ENCODE peak calls at places on chromosome 1, in nine cellular contexts. O is psoas muscle; U is stimulated activated CD8-positive, alpha-beta memory T cell treated with anti-CD3 and anti-CD28 coated beads, Interleukin-4, amount 100 ng/mL, for 48 hours; V is NCI-H748 treated with DMSO at 0.1 percent for 48 hours; G is SJSA1; B is Calu3; I is aorta; S is C1 segment of cervical spinal cord; L is RCC 7860. R is an unnamed sample.

GRCh38 chr1:153540394-153541361 is at the start of gene S100A5:
- DNase-seq in B (no peak), V (no peak), U (peak; percentile 65), O (no peak), L (peak; percentile 69), I (no peak), G (no peak), S (no peak), R (peak; percentile 68)

GRCh38 chr1:221217029-221217428 is 337.8 kb downstream of the HLX start:
- DNase-seq in G (no peak), U (no peak), I (no peak), S (no peak), O (no peak), L (no peak), V (no peak), B (no peak), R (no peak)

GRCh38 chr1:111236806-111237205 is 9.3 kb downstream of the CHI3L2 start:
- DNase-seq in G (no peak), B (peak; percentile 22), I (no peak), V (no peak), U (no peak), O (no peak), S (no peak), L (no peak), R (no peak)

GRCh38 chr1:203291201-203292096 is 13.9 kb upstream of the BTG2 start:
- DNase-seq in V (peak; percentile 69), G (no peak), L (no peak), B (no peak), S (peak; percentile 59), O (no peak), I (peak; percentile 73), U (no peak), R (no peak)

GRCh38 chr1:209607102-209607794 is 23.7 kb downstream of the CAMK1G start:
- DNase-seq in B (peak; percentile 36), V (no peak), O (no peak), G (peak; percentile 15), L (peak; percentile 91), U (peak; percentile 34), I (no peak), S (no peak), R (no peak)

GRCh38 chr1:234882898-234883297 is 245.7 kb downstream of the TOMM20 start:
- DNase-seq in O (no peak), V (no peak), S (no peak), U (no peak), I (peak; percentile 33), G (no peak), L (no peak), B (no peak), R (no peak)

GRCh38 chr1:3551290-3551678 is 60.0 kb downstream of the MEGF6 start:
- DNase-seq in U (no peak), B (no peak), L (no peak), I (peak; percentile 85), V (no peak), O (no peak), G (no peak), S (no peak), R (no peak)

GRCh38 chr1:219345953-219346352 is 172.3 kb downstream of the LYPLAL1 start:
- DNase-seq in B (no peak), U (no peak), L (no peak), S (no peak), I (no peak), G (no peak), V (no peak), O (no peak), R (no peak)

GRCh38 chr1:219676012-219676770 is 63.3 kb upstream of the ZC3H11B start:
- DNase-seq in O (no peak), L (no peak), S (no peak), B (no peak), G (no peak), U (no peak), I (no peak), V (no peak), R (no peak)

GRCh38 chr1:94926365-94926914 is 470 bp downstream of the CNN3 start:
- DNase-seq in L (no peak), I (peak; percentile 87), S (peak; percentile 66), G (peak; percentile 83), O (peak; percentile 60), V (peak; percentile 3), B (peak; percentile 78), U (peak; percentile 33), R (peak; percentile 15)

GRCh38 chr1:93817819-93818569 is 61.0 kb downstream of the DNTTIP2 start:
- DNase-seq in S (no peak), B (no peak), G (no peak), L (no peak), U (peak; percentile 32), O (no peak), I (no peak), V (no peak), R (peak; percentile 13)

GRCh38 chr1:117093870-117094621 is 27.5 kb downstream of the TRIM45 start:
- DNase-seq in L (peak; percentile 46), V (no peak), I (no peak), O (no peak), G (peak; percentile 79), B (peak; percentile 1), U (peak; percentile 35), S (no peak), R (peak; percentile 30)

GRCh38 chr1:15603050-15603965 is 13.9 kb upstream of the DDI2 start:
- DNase-seq in V (peak; percentile 78), G (peak; percentile 69), I (peak; percentile 99), B (peak; percentile 88), L (peak; percentile 87), O (peak; percentile 98), S (peak; percentile 94), U (peak; percentile 94), R (peak; percentile 94)

GRCh38 chr1:21021311-21021710 is 155.4 kb downstream of the EIF4G3 start:
- DNase-seq in G (peak; percentile 8), V (no peak), U (no peak), I (no peak), O (no peak), L (no peak), B (no peak), S (no peak), R (no peak)

GRCh38 chr1:187270256-187270655 is 441.5 kb downstream of the PLA2G4A start:
- DNase-seq in I (no peak), G (no peak), U (no peak), L (no peak), O (no peak), S (no peak), B (no peak), V (no peak), R (no peak)

GRCh38 chr1:218377143-218377660 is 32.1 kb downstream of the TGFB2 start:
- DNase-seq in U (peak; percentile 77), G (peak; percentile 97), B (peak; percentile 83), V (no peak), S (no peak), L (peak; percentile 96), O (no peak), I (no peak), R (peak; percentile 13)

GRCh38 chr1:161702250-161702649 is 4.8 kb upstream of the FCRLA start:
- DNase-seq in L (peak; percentile 83), V (peak; percentile 58), B (peak; percentile 60), I (no peak), S (no peak), G (no peak), U (no peak), O (no peak), R (no peak)

GRCh38 chr1:202189012-202189790 is 4.4 kb upstream of the LGR6 start:
- DNase-seq in S (peak; percentile 51), U (peak; percentile 93), L (no peak), B (peak; percentile 92), G (peak; percentile 54), V (no peak), I (peak; percentile 95), O (peak; percentile 79), R (peak; percentile 76)

GRCh38 chr1:54249798-54250497 is 50.0 kb downstream of the MRPL37 start:
- DNase-seq in G (peak; percentile 79), I (no peak), O (no peak), V (no peak), U (no peak), S (no peak), B (peak; percentile 18), L (peak; percentile 89), R (no peak)

GRCh38 chr1:156245451-156246232 is 2.2 kb downstream of the PAQR6 start:
- DNase-seq in O (peak; percentile 30), U (peak; percentile 55), B (peak; percentile 24), I (no peak), V (peak; percentile 38), L (no peak), G (no peak), S (no peak), R (peak; percentile 14)

GRCh38 chr1:4034318-4034887 is 134.3 kb upstream of the C1orf174 start:
- DNase-seq in I (no peak), G (no peak), S (no peak), O (no peak), L (no peak), U (no peak), B (no peak), V (no peak), R (no peak)

GRCh38 chr1:4305526-4306301 is 348.7 kb upstream of the AJAP1 start:
- DNase-seq in I (no peak), V (no peak), U (no peak), G (no peak), B (no peak), L (peak; percentile 9), S (no peak), O (no peak), R (no peak)

GRCh38 chr1:111813440-111814304 is 58.0 kb downstream of the DDX20 start:
- DNase-seq in I (no peak), S (no peak), B (peak; percentile 6), G (no peak), O (no peak), V (no peak), L (no peak), U (no peak), R (no peak)

GRCh38 chr1:80181418-80181817 is 1174.9 kb upstream of the ADGRL4 start:
- DNase-seq in G (no peak), B (no peak), U (no peak), O (no peak), L (no peak), S (no peak), V (no peak), I (no peak), R (no peak)

GRCh38 chr1:231666220-231666956 is 39.8 kb downstream of the DISC1 start:
- DNase-seq in U (no peak), I (no peak), B (no peak), O (no peak), G (no peak), S (no peak), V (no peak), L (no peak), R (no peak)

GRCh38 chr1:53614231-53615021 is 124.5 kb downstream of the GLIS1 start:
- DNase-seq in L (no peak), B (no peak), G (no peak), I (peak; percentile 55), O (no peak), S (no peak), U (no peak), V (no peak), R (no peak)

GRCh38 chr1:205446828-205447227 is 9.0 kb downstream of the BLACAT1 start:
- DNase-seq in U (no peak), L (no peak), B (no peak), S (no peak), G (no peak), V (no peak), I (no peak), O (no peak), R (no peak)

GRCh38 chr1:9859252-9860014 is 35.7 kb upstream of the CLSTN1 start:
- DNase-seq in G (peak; percentile 24), I (no peak), V (no peak), O (no peak), L (no peak), U (no peak), B (no peak), S (no peak), R (no peak)

GRCh38 chr1:29100487-29100886 is 23.2 kb downstream of the TMEM200B start:
- DNase-seq in U (no peak), I (no peak), S (no peak), B (no peak), L (no peak), G (no peak), V (no peak), O (no peak), R (no peak)

GRCh38 chr1:49200738-49201137 is 424.0 kb upstream of the BEND5 start:
- DNase-seq in U (no peak), B (no peak), O (no peak), L (no peak), G (no peak), S (no peak), I (no peak), V (no peak), R (no peak)

GRCh38 chr1:225711236-225711937 is 58.5 kb upstream of the ENAH start:
- DNase-seq in S (no peak), O (no peak), B (no peak), U (no peak), G (no peak), V (no peak), L (peak; percentile 66), I (no peak), R (no peak)